ENCODE peak calls at places on chromosomes 1 and 21, in ten cellular contexts. One of them, this sample, is unnamed.

GRCh38 chr1:53280486-53280885 is 42.2 kb upstream of the MAGOH start:
- DNase-seq in uterus: no peak
- DNase-seq in A172: no peak
- DNase-seq in CD8-positive, alpha-beta memory T cell: no peak
- DNase-seq in esophagus muscularis mucosa: no peak
- DNase-seq in endothelial cell of umbilical vein: no peak
- DNase-seq in HTR-8/SVneo: no peak
- DNase-seq in C1 segment of cervical spinal cord: peak; percentile 72
- DNase-seq in activated T-cell treated with anti-CD3 and anti-CD28 coated beads for 24 hours: no peak
- DNase-seq in left ventricle myocardium inferior: no peak
- DNase-seq in this sample: no peak

GRCh38 chr1:12275370-12275769 is 45.5 kb downstream of the VPS13D start:
- DNase-seq in uterus: peak; percentile 35
- DNase-seq in A172: no peak
- DNase-seq in CD8-positive, alpha-beta memory T cell: no peak
- DNase-seq in esophagus muscularis mucosa: no peak
- DNase-seq in endothelial cell of umbilical vein: peak; percentile 20
- DNase-seq in HTR-8/SVneo: peak; percentile 19
- DNase-seq in C1 segment of cervical spinal cord: no peak
- DNase-seq in activated T-cell treated with anti-CD3 and anti-CD28 coated beads for 24 hours: peak; percentile 33
- DNase-seq in left ventricle myocardium inferior: peak; percentile 28
- DNase-seq in this sample: no peak

GRCh38 chr1:212450331-212450881 is 17.7 kb downstream of the NENF start:
- DNase-seq in uterus: no peak
- DNase-seq in A172: no peak
- DNase-seq in CD8-positive, alpha-beta memory T cell: no peak
- DNase-seq in esophagus muscularis mucosa: no peak
- DNase-seq in endothelial cell of umbilical vein: no peak
- DNase-seq in HTR-8/SVneo: no peak
- DNase-seq in C1 segment of cervical spinal cord: peak; percentile 28
- DNase-seq in activated T-cell treated with anti-CD3 and anti-CD28 coated beads for 24 hours: no peak
- DNase-seq in left ventricle myocardium inferior: no peak
- DNase-seq in this sample: no peak

GRCh38 chr21:35465750-35466149 is 416.6 kb upstream of the RUNX1 start:
- DNase-seq in uterus: no peak
- DNase-seq in A172: no peak
- DNase-seq in CD8-positive, alpha-beta memory T cell: no peak
- DNase-seq in esophagus muscularis mucosa: no peak
- DNase-seq in endothelial cell of umbilical vein: no peak
- DNase-seq in HTR-8/SVneo: no peak
- DNase-seq in C1 segment of cervical spinal cord: no peak
- DNase-seq in activated T-cell treated with anti-CD3 and anti-CD28 coated beads for 24 hours: no peak
- DNase-seq in left ventricle myocardium inferior: no peak
- DNase-seq in this sample: no peak

GRCh38 chr1:39632491-39633417 is 6.7 kb downstream of the HEYL start:
- DNase-seq in uterus: peak; percentile 85
- DNase-seq in A172: no peak
- DNase-seq in CD8-positive, alpha-beta memory T cell: no peak
- DNase-seq in esophagus muscularis mucosa: no peak
- DNase-seq in endothelial cell of umbilical vein: peak; percentile 38
- DNase-seq in HTR-8/SVneo: no peak
- DNase-seq in C1 segment of cervical spinal cord: no peak
- DNase-seq in activated T-cell treated with anti-CD3 and anti-CD28 coated beads for 24 hours: no peak
- DNase-seq in left ventricle myocardium inferior: peak; percentile 82
- DNase-seq in this sample: no peak

GRCh38 chr21:46295996-46296752 is 10.0 kb downstream of the YBEY start:
- DNase-seq in uterus: peak; percentile 84
- DNase-seq in A172: no peak
- DNase-seq in CD8-positive, alpha-beta memory T cell: peak; percentile 44
- DNase-seq in esophagus muscularis mucosa: peak; percentile 97
- DNase-seq in endothelial cell of umbilical vein: no peak
- DNase-seq in HTR-8/SVneo: no peak
- DNase-seq in C1 segment of cervical spinal cord: no peak
- DNase-seq in activated T-cell treated with anti-CD3 and anti-CD28 coated beads for 24 hours: peak; percentile 27
- DNase-seq in left ventricle myocardium inferior: peak; percentile 92
- DNase-seq in this sample: no peak

GRCh38 chr1:91872560-91873081 is 13.3 kb downstream of the TGFBR3 start:
- DNase-seq in uterus: no peak
- DNase-seq in A172: peak; percentile 27
- DNase-seq in CD8-positive, alpha-beta memory T cell: no peak
- DNase-seq in esophagus muscularis mucosa: no peak
- DNase-seq in endothelial cell of umbilical vein: no peak
- DNase-seq in HTR-8/SVneo: no peak
- DNase-seq in C1 segment of cervical spinal cord: no peak
- DNase-seq in activated T-cell treated with anti-CD3 and anti-CD28 coated beads for 24 hours: no peak
- DNase-seq in left ventricle myocardium inferior: no peak
- DNase-seq in this sample: no peak

GRCh38 chr1:14648931-14649860 is 50.7 kb downstream of the KAZN start:
- DNase-seq in uterus: no peak
- DNase-seq in A172: no peak
- DNase-seq in CD8-positive, alpha-beta memory T cell: no peak
- DNase-seq in esophagus muscularis mucosa: no peak
- DNase-seq in endothelial cell of umbilical vein: no peak
- DNase-seq in HTR-8/SVneo: no peak
- DNase-seq in C1 segment of cervical spinal cord: no peak
- DNase-seq in activated T-cell treated with anti-CD3 and anti-CD28 coated beads for 24 hours: no peak
- DNase-seq in left ventricle myocardium inferior: no peak
- DNase-seq in this sample: no peak

GRCh38 chr1:81113688-81114087 is 687.0 kb upstream of the ADGRL2 start:
- DNase-seq in uterus: no peak
- DNase-seq in A172: peak; percentile 32
- DNase-seq in CD8-positive, alpha-beta memory T cell: no peak
- DNase-seq in esophagus muscularis mucosa: no peak
- DNase-seq in endothelial cell of umbilical vein: no peak
- DNase-seq in HTR-8/SVneo: no peak
- DNase-seq in C1 segment of cervical spinal cord: no peak
- DNase-seq in activated T-cell treated with anti-CD3 and anti-CD28 coated beads for 24 hours: no peak
- DNase-seq in left ventricle myocardium inferior: no peak
- DNase-seq in this sample: peak; percentile 90

GRCh38 chr1:42928859-42929258 is 29.8 kb downstream of the SLC2A1 start:
- DNase-seq in uterus: no peak
- DNase-seq in A172: no peak
- DNase-seq in CD8-positive, alpha-beta memory T cell: no peak
- DNase-seq in esophagus muscularis mucosa: no peak
- DNase-seq in endothelial cell of umbilical vein: no peak
- DNase-seq in HTR-8/SVneo: no peak
- DNase-seq in C1 segment of cervical spinal cord: no peak
- DNase-seq in activated T-cell treated with anti-CD3 and anti-CD28 coated beads for 24 hours: no peak
- DNase-seq in left ventricle myocardium inferior: no peak
- DNase-seq in this sample: no peak

GRCh38 chr1:1629430-1630190 is 2.4 kb upstream of the MMP23B start:
- DNase-seq in uterus: no peak
- DNase-seq in A172: no peak
- DNase-seq in CD8-positive, alpha-beta memory T cell: peak; percentile 90
- DNase-seq in esophagus muscularis mucosa: no peak
- DNase-seq in endothelial cell of umbilical vein: no peak
- DNase-seq in HTR-8/SVneo: no peak
- DNase-seq in C1 segment of cervical spinal cord: no peak
- DNase-seq in activated T-cell treated with anti-CD3 and anti-CD28 coated beads for 24 hours: peak; percentile 51
- DNase-seq in left ventricle myocardium inferior: no peak
- DNase-seq in this sample: no peak

GRCh38 chr1:7356079-7356478 is 415.0 kb upstream of the VAMP3 start:
- DNase-seq in uterus: no peak
- DNase-seq in A172: no peak
- DNase-seq in CD8-positive, alpha-beta memory T cell: no peak
- DNase-seq in esophagus muscularis mucosa: no peak
- DNase-seq in endothelial cell of umbilical vein: no peak
- DNase-seq in HTR-8/SVneo: no peak
- DNase-seq in C1 segment of cervical spinal cord: no peak
- DNase-seq in activated T-cell treated with anti-CD3 and anti-CD28 coated beads for 24 hours: no peak
- DNase-seq in left ventricle myocardium inferior: no peak
- DNase-seq in this sample: no peak

GRCh38 chr1:25556791-25557476 is 13.5 kb downstream of the LDLRAP1 start:
- DNase-seq in uterus: no peak
- DNase-seq in A172: peak; percentile 62
- DNase-seq in CD8-positive, alpha-beta memory T cell: no peak
- DNase-seq in esophagus muscularis mucosa: no peak
- DNase-seq in endothelial cell of umbilical vein: no peak
- DNase-seq in HTR-8/SVneo: no peak
- DNase-seq in C1 segment of cervical spinal cord: peak; percentile 87
- DNase-seq in activated T-cell treated with anti-CD3 and anti-CD28 coated beads for 24 hours: no peak
- DNase-seq in left ventricle myocardium inferior: no peak
- DNase-seq in this sample: peak; percentile 69

GRCh38 chr1:33306561-33307493 is 14.1 kb downstream of the A3GALT2 start:
- DNase-seq in uterus: peak; percentile 49
- DNase-seq in A172: no peak
- DNase-seq in CD8-positive, alpha-beta memory T cell: no peak
- DNase-seq in esophagus muscularis mucosa: no peak
- DNase-seq in endothelial cell of umbilical vein: peak; percentile 38
- DNase-seq in HTR-8/SVneo: no peak
- DNase-seq in C1 segment of cervical spinal cord: peak; percentile 8
- DNase-seq in activated T-cell treated with anti-CD3 and anti-CD28 coated beads for 24 hours: no peak
- DNase-seq in left ventricle myocardium inferior: no peak
- DNase-seq in this sample: no peak

GRCh38 chr1:14954210-14954609 is 199.3 kb upstream of the TMEM51 start:
- DNase-seq in uterus: no peak
- DNase-seq in A172: no peak
- DNase-seq in CD8-positive, alpha-beta memory T cell: no peak
- DNase-seq in esophagus muscularis mucosa: no peak
- DNase-seq in endothelial cell of umbilical vein: no peak
- DNase-seq in HTR-8/SVneo: no peak
- DNase-seq in C1 segment of cervical spinal cord: no peak
- DNase-seq in activated T-cell treated with anti-CD3 and anti-CD28 coated beads for 24 hours: no peak
- DNase-seq in left ventricle myocardium inferior: no peak
- DNase-seq in this sample: no peak

GRCh38 chr1:113978863-113979702 is at the start of gene OLFML3:
- DNase-seq in uterus: peak; percentile 91
- DNase-seq in A172: peak; percentile 84
- DNase-seq in CD8-positive, alpha-beta memory T cell: peak; percentile 20
- DNase-seq in esophagus muscularis mucosa: peak; percentile 97
- DNase-seq in endothelial cell of umbilical vein: peak; percentile 86
- DNase-seq in HTR-8/SVneo: peak; percentile 60
- DNase-seq in C1 segment of cervical spinal cord: peak; percentile 46
- DNase-seq in activated T-cell treated with anti-CD3 and anti-CD28 coated beads for 24 hours: peak; percentile 33
- DNase-seq in left ventricle myocardium inferior: peak; percentile 80
- DNase-seq in this sample: peak; percentile 51

GRCh38 chr1:51908499-51908898 is 30.0 kb upstream of the NRDC start:
- DNase-seq in uterus: no peak
- DNase-seq in A172: no peak
- DNase-seq in CD8-positive, alpha-beta memory T cell: no peak
- DNase-seq in esophagus muscularis mucosa: no peak
- DNase-seq in endothelial cell of umbilical vein: no peak
- DNase-seq in HTR-8/SVneo: no peak
- DNase-seq in C1 segment of cervical spinal cord: no peak
- DNase-seq in activated T-cell treated with anti-CD3 and anti-CD28 coated beads for 24 hours: no peak
- DNase-seq in left ventricle myocardium inferior: no peak
- DNase-seq in this sample: no peak

GRCh38 chr21:45488839-45489479 is 53.3 kb downstream of the SLC19A1 start:
- DNase-seq in uterus: no peak
- DNase-seq in A172: no peak
- DNase-seq in CD8-positive, alpha-beta memory T cell: no peak
- DNase-seq in esophagus muscularis mucosa: no peak
- DNase-seq in endothelial cell of umbilical vein: no peak
- DNase-seq in HTR-8/SVneo: no peak
- DNase-seq in C1 segment of cervical spinal cord: no peak
- DNase-seq in activated T-cell treated with anti-CD3 and anti-CD28 coated beads for 24 hours: no peak
- DNase-seq in left ventricle myocardium inferior: no peak
- DNase-seq in this sample: no peak

GRCh38 chr1:242811092-242811840 is 286.8 kb upstream of the PLD5 start:
- DNase-seq in uterus: no peak
- DNase-seq in A172: no peak
- DNase-seq in CD8-positive, alpha-beta memory T cell: no peak
- DNase-seq in esophagus muscularis mucosa: no peak
- DNase-seq in endothelial cell of umbilical vein: no peak
- DNase-seq in HTR-8/SVneo: no peak
- DNase-seq in C1 segment of cervical spinal cord: no peak
- DNase-seq in activated T-cell treated with anti-CD3 and anti-CD28 coated beads for 24 hours: no peak
- DNase-seq in left ventricle myocardium inferior: no peak
- DNase-seq in this sample: no peak

GRCh38 chr1:201169971-201170532 is 15.8 kb upstream of the TMEM9 start:
- DNase-seq in uterus: no peak
- DNase-seq in A172: no peak
- DNase-seq in CD8-positive, alpha-beta memory T cell: no peak
- DNase-seq in esophagus muscularis mucosa: no peak
- DNase-seq in endothelial cell of umbilical vein: no peak
- DNase-seq in HTR-8/SVneo: no peak
- DNase-seq in C1 segment of cervical spinal cord: peak; percentile 41
- DNase-seq in activated T-cell treated with anti-CD3 and anti-CD28 coated beads for 24 hours: no peak
- DNase-seq in left ventricle myocardium inferior: no peak
- DNase-seq in this sample: no peak

GRCh38 chr1:201329286-201329685 is 46.0 kb downstream of the PKP1 start:
- DNase-seq in uterus: no peak
- DNase-seq in A172: no peak
- DNase-seq in CD8-positive, alpha-beta memory T cell: no peak
- DNase-seq in esophagus muscularis mucosa: no peak
- DNase-seq in endothelial cell of umbilical vein: no peak
- DNase-seq in HTR-8/SVneo: no peak
- DNase-seq in C1 segment of cervical spinal cord: no peak
- DNase-seq in activated T-cell treated with anti-CD3 and anti-CD28 coated beads for 24 hours: no peak
- DNase-seq in left ventricle myocardium inferior: no peak
- DNase-seq in this sample: no peak

GRCh38 chr1:12112711-12113161 is 49.6 kb downstream of the TNFRSF8 start:
- DNase-seq in uterus: no peak
- DNase-seq in A172: no peak
- DNase-seq in CD8-positive, alpha-beta memory T cell: no peak
- DNase-seq in esophagus muscularis mucosa: no peak
- DNase-seq in endothelial cell of umbilical vein: no peak
- DNase-seq in HTR-8/SVneo: no peak
- DNase-seq in C1 segment of cervical spinal cord: no peak
- DNase-seq in activated T-cell treated with anti-CD3 and anti-CD28 coated beads for 24 hours: no peak
- DNase-seq in left ventricle myocardium inferior: no peak
- DNase-seq in this sample: peak; percentile 19

GRCh38 chr21:44820851-44821250 is 3.0 kb upstream of the SUMO3 start:
- DNase-seq in uterus: no peak
- DNase-seq in A172: no peak
- DNase-seq in CD8-positive, alpha-beta memory T cell: no peak
- DNase-seq in esophagus muscularis mucosa: no peak
- DNase-seq in endothelial cell of umbilical vein: no peak
- DNase-seq in HTR-8/SVneo: no peak
- DNase-seq in C1 segment of cervical spinal cord: no peak
- DNase-seq in activated T-cell treated with anti-CD3 and anti-CD28 coated beads for 24 hours: no peak
- DNase-seq in left ventricle myocardium inferior: no peak
- DNase-seq in this sample: no peak

GRCh38 chr1:36553591-36554417 is 71.1 kb upstream of the CSF3R start:
- DNase-seq in uterus: peak; percentile 26
- DNase-seq in A172: peak; percentile 36
- DNase-seq in CD8-positive, alpha-beta memory T cell: peak; percentile 46
- DNase-seq in esophagus muscularis mucosa: no peak
- DNase-seq in endothelial cell of umbilical vein: peak; percentile 39
- DNase-seq in HTR-8/SVneo: peak; percentile 59
- DNase-seq in C1 segment of cervical spinal cord: no peak
- DNase-seq in activated T-cell treated with anti-CD3 and anti-CD28 coated beads for 24 hours: peak; percentile 65
- DNase-seq in left ventricle myocardium inferior: peak; percentile 46
- DNase-seq in this sample: peak; percentile 5

GRCh38 chr1:223276029-223276428 is 87.9 kb downstream of the SUSD4 start:
- DNase-seq in uterus: no peak
- DNase-seq in A172: no peak
- DNase-seq in CD8-positive, alpha-beta memory T cell: no peak
- DNase-seq in esophagus muscularis mucosa: no peak
- DNase-seq in endothelial cell of umbilical vein: no peak
- DNase-seq in HTR-8/SVneo: no peak
- DNase-seq in C1 segment of cervical spinal cord: no peak
- DNase-seq in activated T-cell treated with anti-CD3 and anti-CD28 coated beads for 24 hours: no peak
- DNase-seq in left ventricle myocardium inferior: no peak
- DNase-seq in this sample: no peak

GRCh38 chr1:168218647-168219046 is 7.2 kb upstream of the SFT2D2 start:
- DNase-seq in uterus: no peak
- DNase-seq in A172: no peak
- DNase-seq in CD8-positive, alpha-beta memory T cell: no peak
- DNase-seq in esophagus muscularis mucosa: peak; percentile 7
- DNase-seq in endothelial cell of umbilical vein: no peak
- DNase-seq in HTR-8/SVneo: no peak
- DNase-seq in C1 segment of cervical spinal cord: no peak
- DNase-seq in activated T-cell treated with anti-CD3 and anti-CD28 coated beads for 24 hours: no peak
- DNase-seq in left ventricle myocardium inferior: no peak
- DNase-seq in this sample: no peak

GRCh38 chr1:231639819-231640218 is 13.2 kb downstream of the DISC1 start:
- DNase-seq in uterus: no peak
- DNase-seq in A172: no peak
- DNase-seq in CD8-positive, alpha-beta memory T cell: no peak
- DNase-seq in esophagus muscularis mucosa: no peak
- DNase-seq in endothelial cell of umbilical vein: no peak
- DNase-seq in HTR-8/SVneo: no peak
- DNase-seq in C1 segment of cervical spinal cord: no peak
- DNase-seq in activated T-cell treated with anti-CD3 and anti-CD28 coated beads for 24 hours: no peak
- DNase-seq in left ventricle myocardium inferior: no peak
- DNase-seq in this sample: no peak

GRCh38 chr1:22711591-22712501 is 1.2 kb downstream of the EPHB2 start:
- DNase-seq in uterus: no peak
- DNase-seq in A172: peak; percentile 29
- DNase-seq in CD8-positive, alpha-beta memory T cell: no peak
- DNase-seq in esophagus muscularis mucosa: no peak
- DNase-seq in endothelial cell of umbilical vein: peak; percentile 48
- DNase-seq in HTR-8/SVneo: no peak
- DNase-seq in C1 segment of cervical spinal cord: no peak
- DNase-seq in activated T-cell treated with anti-CD3 and anti-CD28 coated beads for 24 hours: no peak
- DNase-seq in left ventricle myocardium inferior: no peak
- DNase-seq in this sample: no peak